ENCODE peak calls at places on chromosomes 16 and 17, in six cellular contexts. V, Q, M, S, R and U are unnamed samples.

GRCh38 chr17:4479982-4480751 is 18.5 kb upstream of the SPNS2 start:
- DNase-seq in M (no peak), R (peak), V (no peak), Q (peak), S (no peak), U (no peak)

GRCh38 chr17:75048396-75048933 is 1.4 kb downstream of the KCTD2 start:
- DNase-seq in S (peak), R (no peak), M (no peak), Q (no peak), V (no peak), U (no peak)

GRCh38 chr16:57534881-57535658 is 1.3 kb downstream of the CCDC102A start:
- DNase-seq in Q (no peak), R (peak), M (no peak), S (peak), V (peak), U (no peak)

GRCh38 chr16:87628940-87629339 is 26.6 kb downstream of the JPH3 start:
- DNase-seq in M (no peak), R (no peak), V (no peak), S (no peak), Q (no peak), U (no peak)

GRCh38 chr17:19381741-19382444 is 3.6 kb downstream of the MAPK7 start:
- DNase-seq in Q (no peak), R (no peak), V (no peak), S (no peak), M (no peak), U (peak)

GRCh38 chr16:4556112-4556511 is at the start of gene C16orf96:
- DNase-seq in R (no peak), Q (no peak), M (no peak), V (no peak), S (no peak), U (no peak)

GRCh38 chr16:85569615-85570212 is 43.4 kb upstream of the GSE1 start:
- DNase-seq in M (no peak), Q (no peak), V (peak), S (peak), R (no peak), U (peak)

GRCh38 chr17:9101356-9101755 is 80.0 kb downstream of the NTN1 start:
- DNase-seq in M (no peak), S (no peak), V (no peak), R (no peak), Q (no peak), U (no peak)

GRCh38 chr17:8496081-8496480 is 60.4 kb downstream of the NDEL1 start:
- DNase-seq in M (no peak), Q (no peak), S (no peak), V (no peak), R (no peak), U (no peak)

GRCh38 chr17:43753488-43754129 is 5.0 kb downstream of the SOST start:
- DNase-seq in S (no peak), M (no peak), V (no peak), R (no peak), Q (no peak), U (no peak)

GRCh38 chr16:23771027-23771426 is 16.2 kb downstream of the CHP2 start:
- DNase-seq in S (no peak), Q (no peak), V (no peak), R (no peak), M (no peak), U (no peak)

GRCh38 chr17:71337903-71338302 is 782.9 kb upstream of the SOX9 start:
- DNase-seq in M (no peak), V (no peak), S (no peak), R (no peak), Q (no peak), U (no peak)

GRCh38 chr17:59617141-59617757 is 2.4 kb upstream of the CLTC start:
- DNase-seq in S (no peak), M (no peak), Q (no peak), V (no peak), R (no peak), U (no peak)

GRCh38 chr16:11396241-11397048 is 51.2 kb downstream of the RMI2 start:
- DNase-seq in M (peak), S (peak), Q (peak), R (peak), V (peak), U (peak)

DNA sequence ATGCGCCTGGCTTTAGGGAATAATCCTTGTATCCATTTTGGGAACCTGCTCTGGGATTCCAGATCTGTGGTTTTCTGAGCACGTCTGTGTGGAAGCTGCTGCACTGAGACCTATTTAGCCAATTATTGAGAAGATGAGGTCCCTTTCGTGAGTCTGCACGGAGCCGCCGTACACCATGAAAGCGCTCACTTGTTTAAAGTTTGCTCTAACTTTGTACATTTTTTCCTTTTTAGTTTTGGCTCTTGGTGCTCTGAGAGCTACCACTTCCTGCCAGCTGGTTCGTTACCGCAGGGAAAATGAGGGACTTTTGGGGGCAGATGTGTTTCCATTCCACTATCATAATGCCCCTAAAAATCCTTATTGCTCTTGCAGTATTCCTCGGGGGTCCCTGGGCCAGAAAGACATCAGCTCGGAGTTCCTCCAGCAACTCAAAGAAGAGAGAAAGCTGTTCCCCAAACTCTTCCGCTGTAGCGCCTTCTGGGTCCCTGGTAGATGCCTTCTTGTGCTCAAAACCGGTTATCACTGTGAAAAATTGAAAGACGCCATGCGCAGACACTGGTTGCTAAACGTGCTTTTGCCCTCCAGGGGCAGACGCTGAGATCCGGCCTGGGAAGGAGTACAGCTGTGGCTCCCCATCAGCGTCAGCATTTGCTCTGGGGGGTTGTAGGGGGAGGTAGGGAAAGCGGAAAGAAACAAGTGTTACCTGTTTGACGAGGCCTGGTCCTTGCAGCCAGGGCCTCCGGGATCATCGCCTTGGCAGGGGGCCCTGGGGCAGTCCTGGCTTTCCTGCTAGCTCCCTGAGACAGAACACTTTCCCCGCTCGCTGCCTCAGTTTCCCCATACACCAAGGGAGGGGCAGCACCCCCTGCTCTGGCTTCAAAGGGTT is 238.1 kb downstream of the MRTFB start:
- DNase-seq in V (no peak), Q (peak), R (no peak), M (peak), S (peak), U (peak)
- H3K4me3 ChIP-seq in V (no peak), Q (no peak), R (no peak), M (peak), S (no peak), U (peak)

GRCh38 chr16:67460168-67460567 is 20.8 kb downstream of the ATP6V0D1 start:
- DNase-seq in R (peak), V (no peak), M (peak), S (no peak), Q (no peak), U (no peak)
- H3K27ac ChIP-seq in R (peak), V (peak), M (peak), S (peak), Q (no peak), U (no peak)

DNA sequence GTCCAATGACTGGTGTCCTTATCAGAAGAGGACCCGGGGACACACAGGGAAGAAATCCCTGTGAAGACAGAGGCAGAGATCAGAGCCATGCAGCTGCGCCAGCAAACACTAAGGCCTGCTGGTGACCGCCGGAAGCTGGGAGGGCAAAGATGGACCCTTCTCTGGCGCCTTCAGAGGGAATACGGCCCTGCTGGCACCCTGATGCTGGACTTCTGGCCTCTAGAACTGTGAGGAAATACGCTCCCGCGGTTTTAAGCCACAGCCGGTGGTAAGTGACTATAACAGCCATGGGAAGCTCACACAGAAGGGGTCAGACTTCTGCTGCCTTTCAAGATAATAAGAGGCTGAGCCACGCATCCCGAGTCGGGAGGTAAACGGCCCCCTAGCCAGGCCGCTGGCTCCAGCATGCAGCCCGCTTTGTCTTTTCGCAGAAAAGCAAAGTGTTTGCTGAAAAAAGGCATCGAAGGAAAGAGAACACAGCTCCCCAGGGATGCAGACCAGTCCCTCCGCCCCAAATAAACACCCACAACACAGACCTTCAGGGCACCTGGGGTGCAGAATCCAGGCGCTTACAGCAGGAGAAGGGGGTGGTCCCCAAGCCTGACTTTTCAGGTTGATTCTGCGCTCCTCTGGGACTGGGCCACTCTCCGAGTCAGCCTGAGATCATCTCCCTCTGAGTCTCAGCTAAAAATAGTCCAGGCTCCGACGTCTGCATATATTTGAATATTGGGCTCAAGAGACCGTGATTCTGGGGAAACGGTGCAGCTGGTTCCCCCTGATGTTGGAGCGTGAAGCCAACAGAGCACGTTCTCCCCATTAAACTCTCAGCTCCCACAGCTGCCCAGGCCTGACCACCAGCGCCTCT is 89.6 kb downstream of the MGAT5B start:
- DNase-seq in R (no peak), V (no peak), S (no peak), M (no peak), Q (peak), U (no peak)
- H3K4me3 ChIP-seq in R (no peak), V (no peak), S (no peak), M (no peak), Q (no peak), U (no peak)

GRCh38 chr17:64736804-64737492 is 74.8 kb upstream of the SMURF2 start:
- DNase-seq in V (no peak), R (peak), S (peak), Q (peak), M (no peak), U (peak)

GRCh38 chr17:64739316-64740058 is 77.4 kb upstream of the SMURF2 start:
- DNase-seq in Q (peak), M (no peak), R (no peak), S (no peak), V (no peak), U (peak)

GRCh38 chr17:64741924-64742670 is 80.0 kb upstream of the SMURF2 start:
- DNase-seq in M (peak), R (no peak), S (no peak), Q (no peak), V (no peak), U (peak)

DNA sequence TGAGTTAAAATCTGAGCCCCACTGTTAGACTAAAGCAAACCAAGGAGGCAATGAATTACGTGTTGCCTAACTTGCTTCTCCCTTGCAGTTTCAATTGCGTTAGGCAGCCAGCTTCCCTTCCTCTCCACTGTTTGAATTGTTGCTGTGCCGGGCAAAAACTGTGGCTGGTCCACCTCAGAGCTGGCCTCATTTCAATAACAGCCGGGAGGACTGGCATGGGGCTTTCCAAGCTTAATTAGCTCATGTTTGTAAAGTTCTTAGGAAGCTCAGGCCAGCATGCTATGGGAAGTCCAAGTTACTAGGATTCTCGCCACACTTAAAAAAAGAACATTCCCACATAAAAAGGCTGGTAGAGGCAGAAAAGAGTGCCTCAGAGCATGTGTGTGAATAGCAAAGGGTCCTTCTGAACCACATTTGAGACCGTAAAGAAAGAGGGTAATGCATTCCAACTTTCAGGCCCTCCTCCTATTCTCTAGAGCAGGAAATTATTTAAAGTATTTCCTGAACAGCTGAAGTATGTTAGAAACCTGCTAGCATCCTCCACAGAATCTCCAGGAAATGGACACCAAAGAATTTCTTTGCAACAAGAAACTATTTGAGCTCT is 79.0 kb upstream of the SMURF2 start:
- DNase-seq in V (no peak), M (no peak), R (no peak), S (peak), Q (no peak), U (peak)
- H3K27ac ChIP-seq in V (peak), M (peak), R (peak), S (peak), Q (no peak), U (peak)

GRCh38 chr17:40363480-40363838 is 1.1 kb downstream of the GJD3 start:
- DNase-seq in M (no peak), V (peak), R (no peak), Q (peak), S (no peak), U (no peak)
- H3K4me3 ChIP-seq in M (peak), V (peak), R (peak), Q (peak), S (peak), U (no peak)